ENCODE peak calls at places on chromosomes 5 and 9, in four cellular contexts. S, A, E and W are unnamed samples.

GRCh38 chr5:111631328-111631727 is 119.0 kb upstream of the STARD4 start:
- DNase-seq in S (no peak), A (no peak), E (no peak), W (no peak)

GRCh38 chr9:38046669-38047300 is 22.2 kb downstream of the SHB start:
- DNase-seq in S (no peak), A (peak; percentile 63), E (no peak), W (peak; percentile 67)

GRCh38 chr5:109857405-109858031 is 167.8 kb downstream of the MAN2A1 start:
- DNase-seq in S (no peak), A (no peak), E (no peak), W (no peak)

GRCh38 chr9:134390537-134390936 is 64.3 kb downstream of the RXRA start:
- DNase-seq in S (no peak), A (no peak), E (no peak), W (no peak)

GRCh38 chr5:75045071-75045470 is 7.3 kb downstream of the GCNT4 start:
- DNase-seq in S (no peak), A (no peak), E (no peak), W (no peak)

GRCh38 chr5:66039701-66040100 is 104.4 kb upstream of the SREK1 start:
- DNase-seq in S (no peak), A (no peak), E (no peak), W (no peak)

GRCh38 chr5:96114736-96115466 is 153.2 kb upstream of the ELL2 start:
- DNase-seq in S (no peak), A (no peak), E (peak; percentile 49), W (no peak)

GRCh38 chr5:115812372-115812771 is 4.1 kb downstream of the CDO1 start:
- DNase-seq in S (no peak), A (no peak), E (no peak), W (no peak)

GRCh38 chr5:123035320-123035949 is 1.1 kb downstream of the PPIC start:
- DNase-seq in S (peak; percentile 78), A (peak; percentile 83), E (peak; percentile 61), W (peak; percentile 49)

GRCh38 chr5:109016300-109016699 is 268.6 kb downstream of the FER start:
- DNase-seq in S (no peak), A (no peak), E (no peak), W (peak; percentile 17)

GRCh38 chr5:93746406-93747056 is 5.1 kb upstream of the POU5F2 start:
- DNase-seq in S (no peak), A (no peak), E (peak; percentile 19), W (peak; percentile 59)

GRCh38 chr9:114470121-114470520 is 35.2 kb downstream of the WHRN start:
- DNase-seq in S (no peak), A (no peak), E (no peak), W (no peak)

GRCh38 chr5:179795049-179795862 is 1.5 kb downstream of the LTC4S start:
- DNase-seq in S (no peak), A (no peak), E (no peak), W (no peak)

GRCh38 chr5:20041326-20041977 is 53.5 kb upstream of the CDH18 start:
- DNase-seq in S (no peak), A (no peak), E (no peak), W (peak; percentile 5)

GRCh38 chr9:86902606-86903460 is 44.5 kb downstream of the GAS1 start:
- DNase-seq in S (no peak), A (no peak), E (no peak), W (no peak)

GRCh38 chr9:21873540-21874221 is 71.2 kb downstream of the MTAP start:
- DNase-seq in S (no peak), A (no peak), E (no peak), W (peak; percentile 72)

GRCh38 chr9:97854696-97855485 is 1.9 kb downstream of the FOXE1 start:
- DNase-seq in S (no peak), A (no peak), E (no peak), W (no peak)

GRCh38 chr5:8825161-8825757 is 720.6 kb downstream of the SEMA5A start:
- DNase-seq in S (no peak), A (no peak), E (no peak), W (peak; percentile 59)

GRCh38 chr9:78985084-78985738 is 586.6 kb upstream of the TLE4 start:
- DNase-seq in S (no peak), A (no peak), E (peak; percentile 31), W (no peak)

GRCh38 chr9:133421615-133422542 is at the start of gene ADAMTS13:
- DNase-seq in S (no peak), A (peak; percentile 60), E (no peak), W (no peak)

GRCh38 chr9:78234810-78235209 is 1.1 kb upstream of the CEP78 start:
- DNase-seq in S (no peak), A (no peak), E (peak; percentile 26), W (peak; percentile 49)

GRCh38 chr9:88387733-88388202 is 476 bp upstream of the SPIN1 start:
- DNase-seq in S (peak; percentile 82), A (peak; percentile 64), E (peak; percentile 43), W (peak; percentile 64)

GRCh38 chr9:124284940-124285441 is 27.2 kb downstream of the NEK6 start:
- DNase-seq in S (peak; percentile 90), A (no peak), E (no peak), W (peak; percentile 62)

GRCh38 chr5:15304066-15304731 is 195.8 kb upstream of the FBXL7 start:
- DNase-seq in S (no peak), A (no peak), E (no peak), W (no peak)

GRCh38 chr5:175728316-175728715 is 70.4 kb downstream of the HRH2 start:
- DNase-seq in S (no peak), A (no peak), E (no peak), W (no peak)

GRCh38 chr5:175731756-175732465 is 74.0 kb downstream of the HRH2 start:
- DNase-seq in S (no peak), A (no peak), E (no peak), W (no peak)

GRCh38 chr5:175728885-175729828 is 71.3 kb downstream of the HRH2 start:
- DNase-seq in S (no peak), A (no peak), E (no peak), W (no peak)

GRCh38 chr5:175731172-175731571 is 73.3 kb downstream of the HRH2 start:
- DNase-seq in S (no peak), A (no peak), E (no peak), W (no peak)

GRCh38 chr5:175729829-175730277 is 72.0 kb downstream of the HRH2 start:
- DNase-seq in S (peak; percentile 90), A (peak; percentile 93), E (peak; percentile 82), W (peak; percentile 92)
- H3K4me3 ChIP-seq in S (no peak overlapping the region), A (no peak overlapping the region), E (no peak overlapping the region), W (no peak overlapping the region)

DNA sequence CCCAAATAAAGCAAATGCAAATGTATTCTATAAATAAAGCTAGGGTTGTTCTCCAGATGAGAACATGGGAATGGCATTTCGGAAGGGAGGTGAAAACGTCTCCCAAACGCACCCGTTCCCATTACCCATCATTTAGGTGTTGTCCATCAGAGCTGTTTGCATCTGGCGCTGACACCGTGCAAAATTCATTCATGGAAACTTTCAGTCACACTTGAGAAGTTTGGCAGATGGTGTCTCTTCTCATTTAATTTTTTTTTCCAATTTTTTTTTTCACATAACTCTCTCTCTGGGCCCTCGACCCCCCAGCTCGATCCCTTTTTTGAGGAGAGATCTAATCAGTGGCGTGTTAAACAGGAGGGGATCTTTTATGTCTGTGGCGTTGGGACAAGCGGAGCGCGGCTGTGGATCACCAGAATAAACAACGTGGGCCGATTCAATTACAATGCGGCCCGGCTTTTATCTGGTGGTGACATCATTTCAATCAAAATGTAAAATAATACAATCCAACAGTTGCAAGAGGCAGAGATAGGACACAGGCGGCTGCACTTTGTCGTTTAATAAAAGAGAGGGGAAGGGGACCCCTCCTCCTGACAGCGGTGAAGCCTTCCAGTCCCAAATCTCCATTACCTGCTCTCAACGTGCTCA is 246.1 kb upstream of the IRX4 start:
- DNase-seq in S (no peak), A (no peak), E (no peak), W (no peak)
- H3K4me3 ChIP-seq in S (no peak overlapping the region), A (no peak overlapping the region), E (no peak overlapping the region), W (no peak overlapping the region)

DNA sequence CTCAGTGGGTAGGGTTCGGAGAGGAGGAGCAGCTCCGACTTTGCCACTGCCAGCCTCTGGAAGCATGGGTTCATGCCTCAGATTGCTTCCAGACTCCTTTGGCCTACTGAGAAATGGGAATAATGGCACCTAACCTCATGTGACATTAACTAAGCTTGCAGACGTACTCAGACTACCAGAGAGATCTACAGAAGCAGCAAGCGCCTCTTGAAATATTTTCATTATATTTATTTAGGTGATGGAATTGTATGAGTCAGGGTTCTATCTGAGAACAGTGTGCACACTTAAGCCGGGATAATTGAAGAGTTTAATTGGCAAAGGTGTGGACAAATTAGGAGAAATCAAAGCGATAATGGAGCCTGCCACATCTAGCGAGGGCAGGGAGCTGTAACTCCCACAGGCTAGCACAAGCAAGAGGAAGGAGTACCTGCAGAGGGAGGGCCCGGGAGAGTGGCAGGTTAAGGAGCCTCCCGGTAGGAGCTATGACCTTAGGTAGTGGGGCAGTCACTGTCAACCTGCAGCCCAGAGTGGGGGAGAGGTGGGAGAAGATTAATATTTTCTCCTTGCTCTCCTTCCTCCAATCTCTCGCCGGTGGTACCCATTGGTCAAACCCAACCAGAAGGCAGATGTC is 12.2 kb upstream of the PDZD2 start:
- DNase-seq in S (no peak), A (no peak), E (no peak), W (no peak)
- H3K4me3 ChIP-seq in S (no peak overlapping the region), A (no peak overlapping the region), E (no peak overlapping the region), W (no peak overlapping the region)

GRCh38 chr5:131281868-131282234 is 18.0 kb downstream of the CDC42SE2 start:
- DNase-seq in S (no peak), A (no peak), E (no peak), W (no peak)

GRCh38 chr5:131280417-131280816 is 16.6 kb downstream of the CDC42SE2 start:
- DNase-seq in S (no peak), A (no peak), E (no peak), W (peak; percentile 55)

GRCh38 chr5:131282235-131282634 is 18.4 kb downstream of the CDC42SE2 start:
- DNase-seq in S (no peak), A (no peak), E (no peak), W (no peak)

GRCh38 chr5:131279209-131279608 is 15.4 kb downstream of the CDC42SE2 start:
- DNase-seq in S (no peak), A (no peak), E (no peak), W (no peak)

GRCh38 chr5:131281133-131281867 is 17.4 kb downstream of the CDC42SE2 start:
- DNase-seq in S (no peak), A (no peak), E (no peak), W (no peak)
- H3K4me3 ChIP-seq in S (no peak overlapping the region), A (peak overlapping the region; percentile 10), E (no peak overlapping the region), W (no peak overlapping the region)

GRCh38 chr5:80615266-80615914 is 39.1 kb upstream of the MSH3 start:
- DNase-seq in S (no peak), A (no peak), E (no peak), W (no peak)
- H3K4me3 ChIP-seq in S (no peak overlapping the region), A (no peak overlapping the region), E (no peak overlapping the region), W (no peak overlapping the region)